ENCODE peak calls at places on chromosomes 16 and 17, in five cellular contexts. C, O, K, J and I are unnamed samples.
A peak's percentile ranks its signal among the peaks of the same experiment; 100 is the strongest.

GRCh38 chr16:4411684-4412083 is 4.7 kb downstream of the CORO7 start:
- DNase-seq in C (peak; percentile 53), O (no peak), K (no peak), J (peak; percentile 76), I (no peak)

GRCh38 chr17:27552467-27552779 is 78.6 kb upstream of the LGALS9 start:
- DNase-seq in C (no peak), O (no peak), K (no peak), J (no peak), I (peak; percentile 64)

GRCh38 chr16:59887856-59888255 is 1153.7 kb upstream of the GOT2 start:
- DNase-seq in C (no peak), O (no peak), K (no peak), J (no peak), I (no peak)

GRCh38 chr17:76562734-76563148 is 22.9 kb downstream of the PRCD start:
- DNase-seq in C (no peak), O (no peak), K (no peak), J (no peak), I (peak; percentile 97)

GRCh38 chr16:9092963-9093477 is 1.6 kb downstream of the HAPSTR1 start:
- DNase-seq in C (peak; percentile 54), O (no peak), K (peak; percentile 17), J (peak; percentile 30), I (no peak)

GRCh38 chr17:31581022-31581483 is 189.6 kb downstream of the RAB11FIP4 start:
- DNase-seq in C (peak; percentile 85), O (peak; percentile 64), K (no peak), J (peak; percentile 83), I (peak; percentile 83)

GRCh38 chr17:16923904-16924700 is 47.8 kb downstream of the TNFRSF13B start:
- DNase-seq in C (peak; percentile 22), O (no peak), K (no peak), J (no peak), I (no peak)

GRCh38 chr16:77840623-77841274 is 52.4 kb downstream of the VAT1L start:
- DNase-seq in C (no peak), O (no peak), K (no peak), J (no peak), I (no peak)

GRCh38 chr17:11747441-11747840 is 149.2 kb downstream of the DNAH9 start:
- DNase-seq in C (no peak), O (no peak), K (no peak), J (no peak), I (no peak)

GRCh38 chr17:11738151-11738550 is 139.9 kb downstream of the DNAH9 start:
- DNase-seq in C (no peak), O (no peak), K (no peak), J (no peak), I (no peak)

GRCh38 chr17:11744696-11745095 is 146.4 kb downstream of the DNAH9 start:
- DNase-seq in C (no peak), O (no peak), K (no peak), J (no peak), I (no peak)

GRCh38 chr17:11739848-11740247 is 141.6 kb downstream of the DNAH9 start:
- DNase-seq in C (no peak), O (no peak), K (no peak), J (no peak), I (no peak)

DNA sequence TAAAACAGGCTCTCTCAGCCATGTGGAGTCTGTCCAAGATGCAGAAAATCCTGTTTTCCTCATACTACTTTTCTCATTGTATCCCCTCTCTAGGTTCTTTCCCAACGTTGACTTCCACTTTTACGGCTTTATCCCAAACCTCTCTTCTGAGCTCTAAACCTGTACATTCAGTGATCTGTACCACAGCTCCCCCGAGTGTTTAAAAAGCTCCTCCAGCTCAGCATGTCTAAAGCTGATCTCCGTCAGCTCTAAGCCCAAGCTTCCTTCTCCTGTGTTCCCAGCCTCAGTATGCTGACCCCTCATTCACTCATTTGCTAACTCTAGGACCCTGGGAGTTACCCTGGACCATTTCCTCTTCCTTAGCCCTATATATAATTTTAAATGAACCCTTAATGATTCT is 144.6 kb downstream of the DNAH9 start:
- DNase-seq in C (no peak), O (no peak), K (no peak), J (no peak), I (no peak)
- TF ChIP-seq CTCF in C (no peak), O (no peak), K (peak; percentile 22), J (no peak), I (no peak)

DNA sequence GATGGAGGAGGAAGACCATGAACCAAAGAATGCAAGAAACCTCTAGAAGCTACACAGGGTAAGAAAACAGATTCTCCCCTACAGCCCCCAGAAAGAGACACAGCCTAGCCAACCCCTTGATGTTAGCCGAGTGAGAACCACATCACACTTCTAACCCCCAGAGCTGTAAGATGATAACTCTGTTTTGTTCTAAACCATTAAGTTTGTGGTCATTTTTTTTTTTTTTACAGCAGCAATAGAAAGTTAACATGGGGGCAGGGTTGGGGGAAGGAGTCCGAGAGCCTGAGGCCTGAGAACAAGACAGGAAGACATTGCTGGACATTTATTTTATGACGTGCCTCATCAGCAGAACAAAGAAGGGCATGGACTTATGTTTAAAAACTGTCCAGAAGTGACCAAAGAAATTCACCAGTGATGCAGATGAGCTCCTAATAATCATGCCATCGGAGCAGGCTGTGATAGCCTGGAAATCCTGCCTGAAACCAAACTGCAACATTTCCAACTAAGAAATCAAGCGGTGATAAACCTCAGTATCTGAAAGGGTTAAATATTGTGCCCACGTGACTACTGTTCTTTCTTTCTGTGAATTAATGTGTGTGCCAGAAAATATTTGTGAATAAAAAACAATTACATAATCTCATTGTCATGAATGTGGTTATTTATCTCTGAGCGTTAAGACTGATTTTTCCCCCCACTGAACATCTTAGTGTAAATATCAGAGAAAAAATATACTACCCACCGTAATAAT is 1.1 kb downstream of the ABCA9 start:
- DNase-seq in C (no peak), O (no peak), K (no peak), J (no peak), I (no peak)
- TF ChIP-seq CTCF in C (no peak), O (no peak), K (no peak), J (no peak), I (no peak)

DNA sequence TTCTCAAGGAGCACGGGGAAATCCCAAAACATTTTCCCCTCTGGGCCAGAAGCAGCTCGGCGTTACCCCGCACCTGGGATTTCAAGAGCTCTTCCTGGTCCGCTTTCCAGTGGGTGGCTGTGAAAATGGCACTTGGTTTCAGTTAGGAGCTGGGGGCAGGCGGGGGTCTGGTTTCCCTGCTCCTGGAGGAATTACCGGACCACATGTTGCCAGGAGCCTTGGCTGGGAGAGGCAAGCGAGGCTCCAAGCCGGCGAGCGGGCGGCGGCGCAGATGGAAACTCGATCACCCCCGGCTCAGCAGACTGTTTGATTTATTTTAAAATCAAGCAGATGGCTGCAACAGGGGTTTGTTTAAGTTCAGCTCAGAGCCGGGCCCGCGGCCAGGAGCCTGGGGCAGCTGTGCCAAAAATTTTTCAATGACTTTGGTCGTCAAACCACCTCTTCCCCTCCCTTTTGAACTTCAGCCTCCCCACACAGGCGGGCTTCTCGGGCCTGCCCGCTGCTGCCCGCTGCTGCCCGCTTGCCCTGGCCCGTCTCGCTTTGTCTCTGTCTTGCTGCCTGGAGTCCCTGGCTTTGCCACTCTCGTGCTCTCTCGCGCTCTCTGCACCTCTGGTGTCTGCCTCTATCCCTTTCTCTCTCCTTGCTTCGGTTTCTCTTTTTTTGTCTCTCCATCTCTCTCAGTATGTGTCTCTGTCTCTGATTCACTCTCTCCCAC is 108.0 kb upstream of the CIBAR2 start:
- DNase-seq in C (peak; percentile 75), O (no peak), K (no peak), J (peak; percentile 85), I (peak; percentile 60)
- TF ChIP-seq CTCF in C (no peak), O (no peak), K (no peak), J (no peak), I (no peak)

GRCh38 chr17:929547-929946 is 50.0 kb downstream of the NXN start:
- DNase-seq in C (no peak), O (no peak), K (no peak), J (no peak), I (no peak)

GRCh38 chr17:923633-924032 is 55.9 kb downstream of the NXN start:
- DNase-seq in C (no peak), O (no peak), K (no peak), J (no peak), I (no peak)

GRCh38 chr17:924711-925480 is 54.7 kb downstream of the NXN start:
- DNase-seq in C (no peak), O (no peak), K (no peak), J (no peak), I (no peak)

GRCh38 chr17:927611-928461 is 51.7 kb downstream of the NXN start:
- DNase-seq in C (no peak), O (no peak), K (no peak), J (no peak), I (peak; percentile 95)

GRCh38 chr17:925846-926245 is 53.7 kb downstream of the NXN start:
- DNase-seq in C (no peak), O (no peak), K (no peak), J (no peak), I (no peak)
- TF ChIP-seq CTCF in C (no peak), O (no peak), K (no peak), J (no peak), I (no peak)

GRCh38 chr17:28725660-28726395 is at the start of gene TLCD1:
- DNase-seq in C (peak; percentile 84), O (no peak), K (peak; percentile 56), J (peak; percentile 74), I (peak; percentile 84)

GRCh38 chr17:28728364-28729200 is at the start of gene NEK8:
- DNase-seq in C (peak; percentile 96), O (peak; percentile 93), K (peak; percentile 95), J (peak; percentile 96), I (peak; percentile 93)

GRCh38 chr17:28727727-28728363 is 743 bp upstream of the NEK8 start:
- DNase-seq in C (peak; percentile 64), O (no peak), K (no peak), J (peak; percentile 39), I (peak; percentile 47)

GRCh38 chr17:28726396-28726911 is 421 bp upstream of the TLCD1 start:
- DNase-seq in C (no peak), O (no peak), K (no peak), J (no peak), I (peak; percentile 37)

GRCh38 chr17:28726912-28727726 is 1.1 kb upstream of the TLCD1 start:
- DNase-seq in C (peak; percentile 95), O (no peak), K (peak; percentile 97), J (peak; percentile 92), I (peak; percentile 91)
- TF ChIP-seq CTCF in C (peak; percentile 99), O (peak; percentile 100), K (peak; percentile 98), J (peak; percentile 99), I (peak; percentile 99)